ENCODE peak calls at places on chromosomes 12 and 14, in four cellular contexts. Q, N, U and L are unnamed samples.
A peak's percentile ranks its signal among the peaks of the same experiment; 100 is the strongest.

GRCh38 chr14:32762886-32763285 is 175.8 kb upstream of the NPAS3 start:
- DNase-seq in Q (no peak), N (no peak), U (peak; percentile 57), L (peak; percentile 75)

GRCh38 chr12:13749380-13749779 is 232.0 kb downstream of the GRIN2B start:
- DNase-seq in Q (no peak), N (no peak), U (no peak), L (no peak)

GRCh38 chr12:6334940-6335450 is 6.9 kb downstream of the TNFRSF1A start:
- DNase-seq in Q (no peak), N (peak; percentile 38), U (peak; percentile 43), L (no peak)

GRCh38 chr12:30794020-30794419 is 39.3 kb upstream of the CAPRIN2 start:
- DNase-seq in Q (no peak), N (no peak), U (no peak), L (no peak)

GRCh38 chr12:128970110-128970509 is 116.8 kb downstream of the GLT1D1 start:
- DNase-seq in Q (no peak), N (no peak), U (no peak), L (no peak)

GRCh38 chr12:51896236-51896635 is 8.3 kb downstream of the ANKRD33 start:
- DNase-seq in Q (no peak), N (no peak), U (no peak), L (no peak)

GRCh38 chr14:59013672-59014298 is 174.7 kb upstream of the DAAM1 start:
- DNase-seq in Q (no peak), N (no peak), U (peak; percentile 84), L (peak; percentile 65)

GRCh38 chr12:94165152-94165551 is 16.8 kb downstream of the PLXNC1 start:
- DNase-seq in Q (no peak), N (no peak), U (no peak), L (no peak)

GRCh38 chr14:94124582-94125377 is 4.6 kb downstream of the IFI27L2 start:
- DNase-seq in Q (no peak), N (no peak), U (no peak), L (no peak)

GRCh38 chr12:24175949-24176348 is 226.5 kb upstream of the SOX5 start:
- DNase-seq in Q (no peak), N (no peak), U (no peak), L (no peak)

GRCh38 chr14:63524537-63525155 is 18.5 kb downstream of the PPP2R5E start:
- DNase-seq in Q (no peak), N (no peak), U (no peak), L (no peak)

GRCh38 chr14:49303952-49304516 is 282.1 kb downstream of the RPS29 start:
- DNase-seq in Q (no peak), N (peak; percentile 11), U (peak; percentile 44), L (peak; percentile 55)

GRCh38 chr14:95137804-95138167 is 19.5 kb downstream of the DICER1 start:
- DNase-seq in Q (no peak), N (no peak), U (no peak), L (peak; percentile 38)

GRCh38 chr12:108972226-108972757 is 48.6 kb downstream of the SVOP start:
- DNase-seq in Q (no peak), N (no peak), U (no peak), L (no peak)

GRCh38 chr14:72291908-72292688 is 359.9 kb downstream of the RGS6 start:
- DNase-seq in Q (no peak), N (peak; percentile 19), U (peak; percentile 28), L (peak; percentile 70)

GRCh38 chr14:73452341-73453191 is 5.8 kb downstream of the NUMB start:
- DNase-seq in Q (no peak), N (no peak), U (peak; percentile 96), L (peak; percentile 97)

DNA sequence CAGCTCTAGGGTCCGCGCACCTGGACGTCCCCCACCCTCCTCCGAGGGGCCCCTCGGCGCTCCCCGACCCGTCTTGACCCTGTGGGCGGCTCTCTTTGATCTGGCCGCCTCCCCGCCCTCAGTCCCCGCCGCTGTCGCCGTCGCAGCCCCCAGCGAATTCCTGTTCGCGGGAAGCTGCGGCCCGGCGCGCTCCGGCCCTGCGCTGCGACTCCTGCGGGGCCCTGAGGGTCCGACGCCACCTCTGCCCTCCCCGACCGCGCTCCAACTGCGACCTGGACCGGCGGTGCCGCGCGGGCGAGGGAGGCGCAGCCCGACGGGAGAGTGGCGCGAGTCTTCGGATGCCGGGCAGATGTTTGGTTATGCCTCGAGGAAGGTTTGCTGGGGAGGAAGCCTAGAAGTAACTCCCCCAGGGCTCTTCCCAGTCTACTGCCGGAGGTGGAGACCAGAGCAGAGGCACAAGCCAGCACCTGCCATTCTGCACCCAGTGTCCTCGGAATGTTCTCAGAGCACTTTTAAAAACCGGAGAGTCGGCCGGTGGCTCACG is 440 bp upstream of the ISM2 start:
- DNase-seq in Q (no peak), N (no peak), U (no peak), L (no peak)
- H3K4me3 ChIP-seq in Q (peak overlapping the region; percentile 34), N (peak overlapping the region; percentile 16), U (no peak overlapping the region), L (peak overlapping the region; percentile 43)

GRCh38 chr12:44816446-44817017 is 59.6 kb downstream of the NELL2 start:
- DNase-seq in Q (no peak), N (no peak), U (no peak), L (no peak)

GRCh38 chr12:44817687-44818086 is 58.4 kb downstream of the NELL2 start:
- DNase-seq in Q (no peak), N (no peak), U (no peak), L (no peak)

GRCh38 chr12:44812062-44812461 is 64.1 kb downstream of the NELL2 start:
- DNase-seq in Q (no peak), N (no peak), U (peak; percentile 1), L (no peak)
- TF ChIP-seq CTCF in Q (no peak), N (no peak), U (peak; percentile 5), L (no peak)

DNA sequence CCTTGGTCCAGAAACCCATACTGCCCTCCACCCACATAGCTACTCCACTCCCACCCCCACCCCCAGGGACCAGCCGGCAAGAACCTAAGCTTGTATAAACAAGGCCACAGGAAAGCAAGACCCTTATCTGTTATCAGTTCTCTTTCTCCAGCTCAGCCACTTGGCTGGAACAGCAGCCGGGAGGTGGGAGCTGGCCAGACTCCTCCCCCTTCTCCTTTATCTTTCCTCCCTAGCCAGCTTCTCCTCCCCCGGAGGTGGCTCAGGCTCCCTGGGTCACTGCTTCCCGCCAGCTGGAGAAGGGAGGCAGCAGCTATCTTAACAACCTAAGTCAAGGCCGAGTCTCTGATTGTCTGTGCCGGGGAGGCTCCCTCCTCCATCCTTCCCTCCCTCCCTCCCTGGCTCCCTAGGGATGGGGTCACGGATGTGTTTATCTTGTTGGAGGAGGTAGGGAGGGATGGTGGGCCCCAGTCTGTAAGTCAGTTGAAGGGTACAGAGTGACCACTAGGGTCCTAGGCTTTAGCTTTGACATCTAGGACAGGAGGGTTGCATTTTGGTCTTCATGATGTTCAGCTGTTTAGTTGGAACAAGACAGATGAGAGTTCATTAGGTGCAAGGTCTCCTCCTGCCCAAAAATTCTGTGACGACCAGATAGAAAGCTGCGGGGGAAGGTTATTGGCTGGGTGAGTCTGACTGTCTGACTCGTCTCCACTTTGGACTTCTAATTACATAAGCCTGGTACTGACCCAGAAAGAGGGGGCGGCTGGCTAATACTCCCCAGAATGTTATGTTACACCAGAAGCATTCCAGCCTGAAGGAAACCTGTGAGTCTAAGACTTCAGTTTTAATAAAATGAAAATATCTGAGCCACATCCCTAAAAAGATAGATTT is 29.7 kb downstream of the ZFP36L1 start:
- DNase-seq in Q (peak; percentile 87), N (peak; percentile 88), U (peak; percentile 80), L (peak; percentile 87)
- H3K4me3 ChIP-seq in Q (peak overlapping the region; percentile 7), N (no peak overlapping the region), U (no peak overlapping the region), L (no peak overlapping the region)

DNA sequence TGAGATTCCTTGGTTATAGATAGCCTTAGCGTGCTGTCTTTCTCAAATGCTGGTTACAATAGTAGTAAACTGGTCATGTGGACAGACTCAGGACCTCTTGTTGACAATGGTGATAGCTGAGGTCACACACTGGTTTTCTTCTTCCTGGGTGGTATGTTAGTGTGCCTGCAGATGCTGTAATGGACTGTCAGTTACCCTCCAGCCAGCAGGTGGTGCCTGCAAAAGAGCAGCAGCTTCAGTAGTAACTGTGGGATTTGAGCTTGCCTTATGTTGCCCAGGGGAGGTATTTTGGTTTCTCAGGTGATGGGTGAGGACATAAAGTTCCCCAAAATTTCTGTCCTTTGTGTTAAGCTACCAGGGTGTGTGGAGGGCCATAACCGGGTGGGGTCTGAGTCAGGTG is 33.7 kb upstream of the SCAF11 start:
- DNase-seq in Q (no peak), N (no peak), U (no peak), L (no peak)
- TF ChIP-seq CTCF in Q (no peak), N (no peak), U (no peak), L (no peak)

GRCh38 chr12:116539361-116539771 is 19.8 kb upstream of the MAP1LC3B2 start:
- DNase-seq in Q (peak; percentile 46), N (no peak), U (peak; percentile 64), L (peak; percentile 50)

GRCh38 chr12:116538682-116539264 is 20.4 kb upstream of the MAP1LC3B2 start:
- DNase-seq in Q (no peak), N (no peak), U (no peak), L (no peak)

GRCh38 chr12:116537149-116537904 is 21.9 kb upstream of the MAP1LC3B2 start:
- DNase-seq in Q (no peak), N (no peak), U (no peak), L (no peak)

GRCh38 chr12:116539905-116540482 is 19.2 kb upstream of the MAP1LC3B2 start:
- DNase-seq in Q (peak; percentile 88), N (peak; percentile 59), U (peak; percentile 81), L (peak; percentile 58)

GRCh38 chr12:116538076-116538591 is 21.0 kb upstream of the MAP1LC3B2 start:
- DNase-seq in Q (no peak), N (no peak), U (no peak), L (no peak)
- H3K4me3 ChIP-seq in Q (no peak overlapping the region), N (no peak overlapping the region), U (no peak overlapping the region), L (no peak overlapping the region)

DNA sequence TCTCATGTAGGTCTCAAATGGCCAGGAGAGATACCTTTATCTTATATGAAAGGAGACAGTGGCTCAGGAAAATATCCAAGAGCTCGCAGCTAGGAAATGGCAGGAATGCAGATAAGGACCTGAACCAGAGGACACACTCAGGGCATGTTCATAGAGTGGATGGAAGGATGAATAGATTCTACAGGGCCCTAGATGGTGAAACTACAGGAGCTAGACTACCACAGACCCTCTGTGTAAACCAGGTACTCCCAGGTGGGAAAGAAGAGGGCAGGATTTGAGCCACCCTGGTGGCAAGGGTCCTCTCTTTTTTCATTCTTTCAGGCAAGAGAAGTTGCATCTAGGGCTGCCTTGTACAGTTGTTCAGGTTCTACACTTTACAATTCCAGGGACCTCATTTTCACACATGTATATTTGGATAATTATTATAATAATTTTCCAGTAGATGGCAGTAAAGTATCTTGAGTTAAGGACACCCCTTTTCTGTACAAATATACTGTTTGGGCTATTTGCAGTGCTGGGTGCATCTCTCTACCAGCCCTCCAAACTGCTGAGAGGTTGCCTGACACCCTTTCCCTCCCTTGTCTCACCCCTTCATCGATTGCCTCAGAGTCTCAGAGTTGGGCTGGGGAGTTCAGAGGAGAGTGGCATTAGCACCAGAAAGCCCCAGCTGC is 10.5 kb upstream of the ZDHHC22 start:
- DNase-seq in Q (peak; percentile 23), N (no peak), U (peak; percentile 23), L (peak; percentile 49)
- TF ChIP-seq CTCF in Q (peak; percentile 40), N (no peak), U (peak; percentile 23), L (peak; percentile 14)

GRCh38 chr12:43154498-43155045 is 397.4 kb downstream of the ADAMTS20 start:
- DNase-seq in Q (no peak), N (no peak), U (no peak), L (no peak)

GRCh38 chr12:43148711-43149110 is 403.3 kb downstream of the ADAMTS20 start:
- DNase-seq in Q (no peak), N (no peak), U (peak; percentile 7), L (no peak)

GRCh38 chr12:43147893-43148292 is 404.1 kb downstream of the ADAMTS20 start:
- DNase-seq in Q (no peak), N (no peak), U (peak; percentile 42), L (peak; percentile 25)

GRCh38 chr12:43151406-43152080 is 400.5 kb downstream of the ADAMTS20 start:
- DNase-seq in Q (no peak), N (no peak), U (peak; percentile 90), L (no peak)
- H3K4me3 ChIP-seq in Q (no peak overlapping the region), N (no peak overlapping the region), U (no peak overlapping the region), L (no peak overlapping the region)

GRCh38 chr14:34365309-34365915 is 96.6 kb downstream of the SPTSSA start:
- DNase-seq in Q (no peak), N (no peak), U (peak; percentile 28), L (peak; percentile 51)
- TF ChIP-seq CTCF in Q (peak; percentile 41), N (no peak), U (peak; percentile 34), L (peak; percentile 30)